ENCODE peak calls at places on chromosomes 12 and 14, in seven cellular contexts. T is GM12865, L is endothelial cell, V is psoas muscle, W is neural progenitor cell, I is colonic mucosa, M is GM20000. Q is an unnamed sample.

GRCh38 chr14:100297320-100298300 is 8.6 kb downstream of the SLC25A29 start:
- DNase-seq in T (peak; percentile 78), L (no peak), V (peak; percentile 76), W (no peak), I (peak; percentile 65), M (peak; percentile 92), Q (peak; percentile 91)

GRCh38 chr14:84523746-84524145 is 1006.2 kb upstream of the FLRT2 start:
- DNase-seq in T (no peak), L (no peak), V (no peak), W (no peak), I (no peak), M (no peak), Q (no peak)

GRCh38 chr14:29900609-29901350 is 26.9 kb downstream of the PRKD1 start:
- DNase-seq in T (no peak), L (no peak), V (no peak), W (no peak), I (no peak), M (no peak), Q (no peak)

GRCh38 chr12:94200069-94200468 is 51.7 kb downstream of the PLXNC1 start:
- DNase-seq in T (no peak), L (no peak), V (no peak), W (no peak), I (no peak), M (no peak), Q (no peak)

GRCh38 chr12:51904951-51905471 is 2.3 kb upstream of the ACVRL1 start:
- DNase-seq in T (no peak), L (no peak), V (peak; percentile 36), W (no peak), I (no peak), M (no peak), Q (no peak)

GRCh38 chr12:42958271-42958674 is 368.7 kb upstream of the PRICKLE1 start:
- DNase-seq in T (no peak), L (no peak), V (no peak), W (no peak), I (no peak), M (no peak), Q (no peak)

GRCh38 chr14:68593806-68594536 is 198.9 kb downstream of the ZFP36L1 start:
- DNase-seq in T (no peak), L (no peak), V (no peak), W (peak; percentile 32), I (no peak), M (no peak), Q (no peak)

GRCh38 chr12:31590730-31591307 is at the start of gene DENND5B:
- DNase-seq in T (peak; percentile 92), L (peak; percentile 78), V (peak; percentile 84), W (peak; percentile 92), I (peak; percentile 67), M (peak; percentile 89), Q (peak; percentile 79)

GRCh38 chr12:26287666-26288408 is 92.5 kb downstream of the SSPN start:
- DNase-seq in T (peak; percentile 23), L (no peak), V (peak; percentile 69), W (no peak), I (no peak), M (no peak), Q (no peak)

GRCh38 chr14:104795781-104796681 is 483 bp upstream of the AKT1 start:
- DNase-seq in T (peak; percentile 66), L (peak; percentile 65), V (peak; percentile 70), W (no peak), I (peak; percentile 69), M (peak; percentile 97), Q (peak; percentile 89)

GRCh38 chr14:60327447-60328331 is 78.7 kb downstream of the PPM1A start:
- DNase-seq in T (peak; percentile 82), L (peak; percentile 25), V (peak; percentile 50), W (peak; percentile 43), I (peak; percentile 51), M (peak; percentile 78), Q (peak; percentile 71)
- TF ChIP-seq CTCF in T (peak; percentile 22), L (no peak), V (peak; percentile 21), W (peak; percentile 23), I (no peak), M (peak; percentile 0), Q (peak; percentile 36)

GRCh38 chr12:107318554-107318803 is 225.1 kb upstream of the CRY1 start:
- DNase-seq in T (no peak), L (no peak), V (no peak), W (no peak), I (no peak), M (no peak), Q (no peak)

GRCh38 chr12:107319536-107320030 is 226.2 kb upstream of the CRY1 start:
- DNase-seq in T (no peak), L (peak; percentile 5), V (no peak), W (peak; percentile 57), I (no peak), M (no peak), Q (no peak)

GRCh38 chr12:107320031-107320928 is 226.9 kb upstream of the CRY1 start:
- DNase-seq in T (no peak), L (peak; percentile 48), V (peak; percentile 22), W (peak; percentile 76), I (peak; percentile 44), M (peak; percentile 33), Q (no peak)

GRCh38 chr12:107318804-107319535 is 225.6 kb upstream of the CRY1 start:
- DNase-seq in T (no peak), L (peak; percentile 47), V (peak; percentile 23), W (peak; percentile 78), I (no peak), M (peak; percentile 38), Q (no peak)

GRCh38 chr12:107317751-107318553 is 224.6 kb upstream of the CRY1 start:
- DNase-seq in T (peak; percentile 31), L (peak; percentile 86), V (peak; percentile 77), W (peak; percentile 98), I (peak; percentile 82), M (peak; percentile 41), Q (peak; percentile 44)
- TF ChIP-seq CTCF in T (no peak), L (peak; percentile 34), V (no peak), W (peak; percentile 61), I (peak; percentile 22), M (no peak), Q (no peak)

DNA sequence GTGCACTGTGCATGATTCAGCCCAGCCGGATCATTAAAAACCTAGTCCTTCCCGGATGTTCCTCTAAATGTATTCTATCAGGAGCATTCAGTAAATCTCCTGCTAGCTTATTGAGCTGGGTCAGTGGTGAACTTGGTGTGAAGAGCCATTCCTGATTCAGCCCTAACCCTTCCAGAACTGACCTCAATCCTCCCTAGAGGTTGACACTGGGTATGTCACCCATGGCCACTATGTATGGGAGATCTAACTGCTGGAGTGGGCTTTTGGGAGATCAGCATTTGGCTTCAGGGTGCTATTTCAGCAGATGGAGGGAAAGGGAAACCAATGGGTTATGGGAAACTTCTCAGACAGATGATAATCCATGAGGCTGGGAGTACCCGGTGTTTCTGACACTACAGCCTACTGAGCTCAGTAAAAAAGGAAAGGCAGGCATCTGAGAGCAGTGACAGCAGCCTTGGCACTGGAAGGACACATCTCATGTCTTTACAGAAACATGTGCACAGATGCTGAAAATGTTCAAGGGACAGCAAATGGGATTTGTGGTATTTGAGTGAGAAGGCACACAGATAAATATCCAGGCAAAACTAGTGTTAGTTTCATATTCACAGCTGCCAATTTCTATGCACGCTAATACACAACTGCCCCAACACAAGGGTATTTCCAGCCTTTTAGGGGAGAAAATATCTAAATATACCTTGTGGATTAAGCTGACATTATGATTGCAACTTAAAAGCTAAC is 258.8 kb downstream of the DPF3 start:
- DNase-seq in T (peak; percentile 70), L (no peak), V (no peak), W (no peak), I (no peak), M (peak; percentile 30), Q (no peak)
- TF ChIP-seq CTCF in T (no peak), L (no peak), V (no peak), W (no peak), I (no peak), M (no peak), Q (no peak)

GRCh38 chr14:94051779-94052178 is 25.6 kb downstream of the OTUB2 start:
- DNase-seq in T (no peak), L (no peak), V (no peak), W (no peak), I (no peak), M (no peak), Q (no peak)

GRCh38 chr14:94052662-94053061 is 26.5 kb downstream of the OTUB2 start:
- DNase-seq in T (no peak), L (no peak), V (no peak), W (no peak), I (no peak), M (no peak), Q (no peak)

GRCh38 chr14:94050231-94050880 is 24.2 kb downstream of the OTUB2 start:
- DNase-seq in T (no peak), L (no peak), V (peak; percentile 47), W (no peak), I (no peak), M (no peak), Q (no peak)

GRCh38 chr14:94049625-94050023 is 23.5 kb downstream of the OTUB2 start:
- DNase-seq in T (no peak), L (no peak), V (no peak), W (no peak), I (no peak), M (no peak), Q (no peak)

DNA sequence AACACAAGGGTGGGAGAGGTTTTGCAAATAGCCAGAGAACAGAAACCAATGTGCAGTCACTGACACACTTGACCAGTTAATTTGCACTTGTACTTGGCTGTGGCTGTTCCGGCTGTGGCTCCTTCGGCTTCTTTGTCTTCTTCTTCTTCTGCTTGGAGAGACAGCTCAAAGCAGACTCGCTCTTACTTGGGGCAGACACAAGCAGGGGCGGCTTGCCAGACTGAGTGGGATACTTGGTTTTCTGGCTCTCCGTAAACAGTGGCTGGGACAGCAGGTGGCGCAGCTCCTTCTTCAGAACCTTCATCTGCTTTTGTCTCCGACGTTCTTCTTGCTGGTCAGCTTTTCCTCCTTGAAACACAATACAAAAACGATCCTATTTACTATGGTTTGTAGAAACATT is 25.0 kb downstream of the OTUB2 start:
- DNase-seq in T (no peak), L (peak; percentile 30), V (no peak), W (peak; percentile 57), I (peak; percentile 54), M (no peak), Q (no peak)
- TF ChIP-seq CTCF in T (no peak), L (no peak), V (peak; percentile 22), W (peak; percentile 53), I (peak; percentile 38), M (peak; percentile 7), Q (peak; percentile 13)

Q was measured in GM10248.